ENCODE peak calls at places on chromosomes 2 and 18, in seven cellular contexts. V is foreskin fibroblast, J is DND-41, A is lower lobe of right lung, X is kidney, Q is cardiac muscle cell, N is choroid plexus epithelial cell. C is an unnamed sample.

GRCh38 chr2:238130696-238131628 is 7.5 kb upstream of the KLHL30 start:
- DNase-seq in V (no peak), J (no peak), A (peak), X (peak), Q (no peak), N (no peak), C (no peak)

GRCh38 chr2:100610381-100610831 is 47.6 kb downstream of the PDCL3 start:
- DNase-seq in V (peak), J (peak), A (peak), X (peak), Q (peak), N (peak), C (peak)

GRCh38 chr2:189115126-189115525 is 64.4 kb downstream of the COL5A2 start:
- DNase-seq in V (no peak), J (no peak), A (no peak), X (no peak), Q (peak), N (peak), C (peak)

GRCh38 chr2:38106420-38107182 is 30.6 kb upstream of the CYP1B1 start:
- DNase-seq in V (peak), J (no peak), A (no peak), X (no peak), Q (peak), N (peak), C (peak)

GRCh38 chr18:77068321-77068841 is 64.2 kb downstream of the MBP start:
- DNase-seq in V (no peak), J (no peak), A (no peak), X (no peak), Q (peak), N (peak), C (peak)

GRCh38 chr2:46010925-46011490 is 286.2 kb upstream of the EPAS1 start:
- DNase-seq in V (no peak), J (no peak), A (no peak), X (no peak), Q (peak), N (peak), C (peak)

GRCh38 chr2:62200291-62200841 is 4.5 kb downstream of the B3GNT2 start:
- DNase-seq in V (no peak), J (no peak), A (no peak), X (no peak), Q (no peak), N (no peak), C (no peak)

GRCh38 chr2:47888581-47889280 is 17.6 kb downstream of the FBXO11 start:
- DNase-seq in V (no peak), J (no peak), A (no peak), X (no peak), Q (no peak), N (peak), C (no peak)

GRCh38 chr18:76391038-76391437 is 104.0 kb downstream of the ZNF516 start:
- DNase-seq in V (no peak), J (no peak), A (no peak), X (no peak), Q (no peak), N (no peak), C (no peak)

GRCh38 chr2:45729753-45730512 is 78.5 kb downstream of the PRKCE start:
- DNase-seq in V (no peak), J (no peak), A (no peak), X (no peak), Q (no peak), N (peak), C (peak)

GRCh38 chr2:230614913-230615332 is 97.7 kb upstream of the CAB39 start:
- DNase-seq in V (no peak), J (no peak), A (no peak), X (no peak), Q (no peak), N (no peak), C (peak)

GRCh38 chr18:62165583-62165982 is 21.3 kb downstream of the PIGN start:
- DNase-seq in V (no peak), J (no peak), A (no peak), X (no peak), Q (no peak), N (no peak), C (peak)

GRCh38 chr2:26850002-26850431 is 2.1 kb downstream of the DPYSL5 start:
- DNase-seq in V (no peak), J (no peak), A (no peak), X (no peak), Q (no peak), N (no peak), C (no peak)

GRCh38 chr2:165563468-165564225 is 94.1 kb downstream of the CSRNP3 start:
- DNase-seq in V (no peak), J (peak), A (no peak), X (no peak), Q (no peak), N (no peak), C (no peak)

GRCh38 chr2:232871835-232872736 is 2.0 kb downstream of the SNORC start:
- DNase-seq in V (no peak), J (no peak), A (no peak), X (peak), Q (no peak), N (no peak), C (no peak)

GRCh38 chr2:30631051-30631671 is 176.1 kb downstream of the CAPN13 start:
- DNase-seq in V (no peak), J (peak), A (no peak), X (no peak), Q (no peak), N (peak), C (no peak)

GRCh38 chr2:5609191-5609590 is 83.0 kb upstream of the SOX11 start:
- DNase-seq in V (no peak), J (no peak), A (no peak), X (no peak), Q (no peak), N (no peak), C (no peak)

GRCh38 chr2:85396531-85397470 is 13.4 kb downstream of the CAPG start:
- DNase-seq in V (peak), J (no peak), A (no peak), X (no peak), Q (no peak), N (no peak), C (peak)

GRCh38 chr2:41717883-41718282 is 329.9 kb upstream of the PKDCC start:
- DNase-seq in V (no peak), J (no peak), A (no peak), X (no peak), Q (no peak), N (no peak), C (peak)

GRCh38 chr2:128241896-128242295 is 76.8 kb downstream of the HS6ST1 start:
- DNase-seq in V (no peak), J (no peak), A (no peak), X (no peak), Q (no peak), N (no peak), C (no peak)

GRCh38 chr2:222672068-222672401 is 577 bp downstream of the MOGAT1 start:
- DNase-seq in V (no peak), J (no peak), A (no peak), X (no peak), Q (no peak), N (no peak), C (peak)

GRCh38 chr18:42446195-42446594 is 491.2 kb downstream of the PIK3C3 start:
- DNase-seq in V (peak), J (no peak), A (no peak), X (no peak), Q (peak), N (peak), C (no peak)

GRCh38 chr2:4151521-4151920 is 448.1 kb downstream of the DCDC2C start:
- DNase-seq in V (no peak), J (no peak), A (no peak), X (no peak), Q (no peak), N (no peak), C (no peak)

GRCh38 chr2:156132941-156133340 is 199.6 kb downstream of the NR4A2 start:
- DNase-seq in V (no peak), J (no peak), A (no peak), X (no peak), Q (no peak), N (no peak), C (no peak)

GRCh38 chr18:48878471-48878870 is 72.3 kb downstream of the SMAD7 start:
- DNase-seq in V (no peak), J (no peak), A (peak), X (peak), Q (no peak), N (no peak), C (no peak)

GRCh38 chr2:110770308-110770695 is 37.9 kb downstream of the ACOXL start:
- DNase-seq in V (no peak), J (no peak), A (no peak), X (no peak), Q (no peak), N (no peak), C (no peak)

GRCh38 chr2:185583058-185583816 is 155.4 kb upstream of the FSIP2 start:
- DNase-seq in V (no peak), J (no peak), A (no peak), X (peak), Q (no peak), N (peak), C (peak)

GRCh38 chr2:120702061-120702460 is 33.6 kb upstream of the GLI2 start:
- DNase-seq in V (no peak), J (no peak), A (no peak), X (no peak), Q (peak), N (no peak), C (no peak)

GRCh38 chr2:174835797-174836255 is 71.6 kb upstream of the CHRNA1 start:
- DNase-seq in V (peak), J (no peak), A (no peak), X (no peak), Q (peak), N (peak), C (peak)

DNA sequence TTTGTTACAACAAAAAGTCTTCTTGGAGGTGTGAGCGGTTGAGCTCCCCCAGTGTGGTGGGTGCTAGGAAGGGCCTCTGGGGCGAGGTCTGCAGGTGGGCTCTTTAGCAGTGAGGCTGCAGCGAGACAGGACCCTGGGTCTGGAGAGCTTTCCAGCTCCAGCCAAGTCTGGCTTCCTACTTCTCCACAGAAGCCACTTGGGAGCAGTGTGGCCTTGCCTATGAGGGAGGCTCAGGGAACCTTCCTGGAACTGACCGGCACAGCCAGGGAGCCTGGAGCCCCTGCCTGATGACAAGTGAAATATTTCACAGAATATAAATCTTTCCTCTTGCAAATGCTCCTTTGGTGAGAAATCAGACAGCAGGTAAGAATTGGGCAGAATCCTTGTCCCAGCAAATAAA is 289.6 kb upstream of the SPRED2 start:
- DNase-seq in V (no peak), J (no peak), A (no peak), X (peak), Q (peak), N (peak), C (peak)
- TF ChIP-seq CTCF in V (peak), J (no peak), A (peak), X (peak), Q (peak), N (peak), C (peak)

DNA sequence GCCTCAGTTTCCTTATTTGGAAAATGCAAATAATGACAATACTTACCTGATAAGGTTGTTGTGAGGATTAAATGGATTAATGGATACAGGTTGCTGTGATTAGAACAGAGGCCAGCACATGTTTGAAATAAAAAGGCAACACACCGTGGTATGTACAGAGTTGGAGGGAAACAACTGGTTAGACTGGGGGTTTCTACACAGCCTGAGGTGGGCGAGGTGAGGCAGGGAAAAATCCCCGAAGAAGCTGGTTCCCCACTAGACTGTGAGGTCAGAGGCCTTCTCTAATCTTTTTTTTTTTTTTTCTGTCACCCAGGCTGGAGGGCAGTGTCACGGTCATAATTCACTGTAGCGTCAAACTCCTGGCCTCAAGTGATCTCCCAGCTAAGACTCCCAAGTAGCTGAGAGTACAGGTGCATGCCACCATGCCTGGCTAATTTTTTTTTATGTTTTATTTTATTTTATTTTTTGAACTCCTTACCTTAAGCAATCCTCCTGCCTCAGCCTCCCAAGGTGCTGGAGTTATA is 1.2 kb upstream of the E2F6 start:
- DNase-seq in V (no peak), J (no peak), A (no peak), X (no peak), Q (no peak), N (no peak), C (no peak)
- H3K4me3 ChIP-seq in V (no peak), J (no peak), A (no peak), X (no peak), Q (no peak), N (no peak), C (no peak)

GRCh38 chr2:113700186-113700841 is 56.1 kb downstream of the SLC35F5 start:
- DNase-seq in V (no peak), J (no peak), A (peak), X (peak), Q (peak), N (no peak), C (no peak)
- TF ChIP-seq CTCF in V (no peak), J (peak), A (peak), X (peak), Q (no peak), N (no peak), C (no peak)

DNA sequence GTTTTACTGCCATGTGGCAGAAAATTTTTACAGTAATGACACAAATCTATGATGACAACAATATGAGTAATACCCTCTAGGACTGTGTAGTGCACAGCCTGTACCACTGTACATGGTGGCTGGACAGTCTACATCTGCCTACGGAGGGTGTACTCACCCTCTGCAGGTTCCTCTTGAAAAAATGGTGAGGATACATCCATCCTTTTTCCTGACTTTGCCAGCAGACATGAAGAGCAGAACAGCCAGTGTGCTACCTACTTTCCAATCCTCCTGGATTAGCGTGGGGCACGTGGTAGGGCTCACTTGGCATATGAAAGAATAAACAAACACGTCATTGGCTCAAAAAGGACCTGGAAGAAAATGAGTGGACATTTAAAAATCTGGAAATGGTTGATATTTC is 62.6 kb downstream of the TRPM8 start:
- DNase-seq in V (peak), J (no peak), A (no peak), X (no peak), Q (no peak), N (no peak), C (no peak)
- H3K4me3 ChIP-seq in V (no peak), J (no peak), A (no peak), X (no peak), Q (no peak), N (no peak), C (no peak)

DNA sequence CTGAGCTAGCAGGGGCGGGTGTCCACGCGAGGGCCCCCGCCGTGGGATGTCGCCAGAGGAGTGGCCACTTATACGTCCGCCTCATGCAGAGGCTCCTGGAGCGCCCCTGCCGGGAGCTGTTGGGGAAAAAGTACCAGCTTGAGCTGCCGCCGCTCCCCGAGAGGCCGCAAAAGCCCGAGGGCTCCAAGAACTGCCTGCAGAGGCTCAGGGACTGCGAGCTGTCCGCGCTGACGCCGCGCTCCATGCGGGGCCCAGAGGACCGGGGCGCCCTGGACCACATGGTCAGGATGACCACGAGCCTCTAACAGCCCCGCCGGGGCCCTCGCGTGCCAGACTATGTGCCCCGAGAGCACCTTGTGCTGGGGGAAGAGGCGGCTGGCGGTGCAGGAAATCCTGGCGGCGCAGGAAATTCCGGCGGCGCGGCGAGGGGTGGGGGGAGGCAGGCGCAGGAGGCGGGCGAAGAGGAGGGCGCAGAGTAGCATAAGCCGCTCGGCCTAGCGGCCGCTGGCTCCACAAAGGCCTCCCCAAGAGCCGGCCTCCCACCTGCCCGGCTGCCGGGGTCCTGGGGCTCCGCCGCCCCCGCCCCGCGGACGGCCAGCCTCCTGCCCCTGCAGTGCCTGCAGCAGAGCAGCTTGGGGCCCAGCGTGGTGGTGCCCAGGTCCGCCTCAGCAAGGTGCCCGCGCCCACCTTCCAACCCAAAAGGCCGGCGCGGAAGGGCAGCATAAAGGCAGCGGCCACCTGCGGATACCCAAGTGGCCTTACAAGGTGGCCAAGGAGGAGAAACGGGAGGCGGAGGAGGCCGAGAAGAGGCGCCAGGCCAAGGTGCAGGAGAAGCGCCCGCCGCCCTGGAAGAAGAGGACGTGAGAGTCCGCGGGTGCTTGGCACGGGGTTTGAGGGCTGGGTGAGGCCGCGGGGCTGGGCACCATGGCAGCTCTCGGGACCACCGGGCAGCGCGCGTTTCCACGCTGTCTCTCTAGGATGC is 42.1 kb upstream of the TRIM43B start:
- DNase-seq in V (peak), J (no peak), A (peak), X (peak), Q (peak), N (peak), C (peak)
- TF ChIP-seq CTCF in V (peak), J (no peak), A (peak), X (no peak), Q (peak), N (peak), C (peak)